ENCODE peak calls at places on chromosomes 7 and 10, in seven cellular contexts. K is HCT116, U is HepG2, Q is H1, M is SK-N-SH, V is GM12878, J is K562. S is an unnamed sample.

GRCh38 chr10:110363572-110364411 is 59.1 kb upstream of the SMNDC1 start:
- DNase-seq in J (no peak), V (no peak), Q (no peak), M (no peak), U (no peak), K (no peak), S (no peak)

GRCh38 chr10:101902032-101902799 is 58.6 kb upstream of the KCNIP2 start:
- DNase-seq in M (no peak), J (no peak), Q (no peak), K (no peak), U (no peak), V (peak; percentile 77), S (no peak)

GRCh38 chr10:110077436-110078120 is 69.8 kb downstream of the ADD3 start:
- DNase-seq in Q (no peak), V (no peak), K (no peak), M (no peak), J (no peak), U (peak; percentile 81), S (no peak)

GRCh38 chr7:91517408-91517807 is 253.2 kb downstream of the FZD1 start:
- DNase-seq in M (no peak), J (no peak), Q (no peak), K (no peak), U (no peak), V (no peak), S (no peak)

GRCh38 chr10:111944331-111944730 is 239.2 kb downstream of the GPAM start:
- DNase-seq in K (no peak), Q (no peak), V (no peak), J (no peak), U (peak; percentile 7), M (no peak), S (no peak)

GRCh38 chr10:46547881-46548780 is 8.3 kb downstream of the GPRIN2 start:
- DNase-seq in Q (no peak), U (no peak), J (no peak), M (no peak), V (no peak), K (no peak), S (no peak)

GRCh38 chr7:123749537-123749857 is 694 bp upstream of the WASL start:
- DNase-seq in Q (no peak), U (peak; percentile 68), J (no peak), M (no peak), K (peak; percentile 55), V (no peak), S (no peak)

GRCh38 chr10:123967626-123968243 is 76.1 kb upstream of the CPXM2 start:
- DNase-seq in M (peak; percentile 91), J (peak; percentile 74), V (no peak), K (peak; percentile 49), U (peak; percentile 33), Q (peak; percentile 63), S (peak; percentile 38)

GRCh38 chr10:100729877-100730738 is 15.3 kb upstream of the PAX2 start:
- DNase-seq in V (no peak), M (peak; percentile 70), U (no peak), K (no peak), Q (no peak), J (no peak), S (no peak)
- H3K4me3 ChIP-seq in V (peak overlapping the region; percentile 29), M (peak overlapping the region; percentile 24), U (peak overlapping the region; percentile 26), K (peak overlapping the region; percentile 52), Q (peak overlapping the region; percentile 16), J (no peak overlapping the region), S (peak overlapping the region; percentile 52)

GRCh38 chr10:20302033-20302432 is 485.8 kb downstream of the PLXDC2 start:
- DNase-seq in U (no peak), J (no peak), K (no peak), M (no peak), Q (no peak), V (no peak), S (no peak)
- TF ChIP-seq SIN3A in U (no peak), J (no peak), K (no peak), M (no peak), Q (no peak), V (no peak), S (no peak)

DNA sequence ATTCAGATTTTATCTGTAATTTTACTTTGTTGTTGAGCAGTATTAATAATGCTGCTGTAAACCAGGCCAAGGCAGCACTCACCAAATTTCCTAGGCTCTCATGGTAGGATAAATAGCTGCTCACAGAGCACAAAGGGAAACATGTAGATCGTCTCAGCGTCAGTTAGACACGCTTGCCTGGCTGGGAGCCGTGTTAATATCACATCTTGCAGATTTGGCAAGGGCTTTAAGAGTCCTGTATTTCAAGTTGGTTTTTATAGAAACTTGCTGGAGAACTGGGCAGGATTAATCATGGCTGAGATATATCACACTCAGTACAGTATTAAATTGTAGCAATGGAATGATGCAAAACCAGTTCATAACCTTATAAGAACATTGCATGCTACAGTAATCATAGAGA is 251.7 kb downstream of the LRMDA start:
- DNase-seq in M (no peak), J (no peak), K (no peak), V (no peak), U (no peak), Q (no peak), S (no peak)
- TF ChIP-seq POLR2AphosphoS5 in M (no peak), J (no peak), K (no peak), V (no peak), U (no peak), Q (no peak), S (no peak)

GRCh38 chr7:94050046-94050445 is 45.9 kb upstream of the BET1 start:
- DNase-seq in K (no peak), M (no peak), Q (no peak), J (no peak), U (no peak), V (peak; percentile 63), S (no peak)

GRCh38 chr7:94054130-94054529 is 50.0 kb upstream of the BET1 start:
- DNase-seq in V (no peak), Q (no peak), M (no peak), U (no peak), J (no peak), K (no peak), S (no peak)

GRCh38 chr7:94049615-94050014 is 45.5 kb upstream of the BET1 start:
- DNase-seq in U (no peak), V (no peak), Q (no peak), M (no peak), J (no peak), K (no peak), S (no peak)

GRCh38 chr7:94053532-94053931 is 49.4 kb upstream of the BET1 start:
- DNase-seq in M (no peak), Q (no peak), K (no peak), V (no peak), J (no peak), U (no peak), S (no peak)

GRCh38 chr7:94052398-94053180 is 48.4 kb upstream of the BET1 start:
- DNase-seq in J (no peak), Q (no peak), V (peak; percentile 27), U (no peak), K (no peak), M (no peak), S (no peak)
- H3K4me3 ChIP-seq in J (no peak overlapping the region), Q (no peak overlapping the region), V (no peak overlapping the region), U (no peak overlapping the region), K (no peak overlapping the region), M (no peak overlapping the region), S (no peak overlapping the region)

S was measured in Panc1.